ENCODE peak calls at places on chromosomes 11 and 22, in nine cellular contexts. V is IMR-90, G is cardiac muscle cell, R is mammary epithelial cell, W is testis, P is breast epithelium, C is Caco-2, F is stomach, I is pancreas. M is an unnamed sample. For H3K4me1 and H3K9me3, the result is how much of the 10 kb centered on the place peaks cover.

GRCh38 chr22:43136255-43136654 is 6.9 kb downstream of the MCAT start:
- DNase-seq in R (no peak), W (peak), F (peak), V (peak), I (no peak), P (no peak), C (peak), G (peak), M (no peak)

GRCh38 chr11:72334651-72335050 is 90.7 kb upstream of the PHOX2A start:
- DNase-seq in P (no peak), W (no peak), V (no peak), C (no peak), I (no peak), F (no peak), R (no peak), G (no peak), M (no peak)

GRCh38 chr22:26106412-26106811 is 62.9 kb upstream of the SEZ6L start:
- DNase-seq in F (no peak), P (no peak), V (no peak), R (no peak), W (no peak), G (no peak), C (no peak), I (no peak), M (no peak)

GRCh38 chr11:122128146-122128545 is 12.1 kb upstream of the BLID start:
- DNase-seq in W (no peak), I (no peak), F (no peak), C (no peak), R (no peak), P (no peak), V (no peak), G (no peak), M (no peak)

GRCh38 chr11:124582565-124582964 is 12.8 kb downstream of the OR8A1 start:
- DNase-seq in C (no peak), W (no peak), V (no peak), F (no peak), I (no peak), P (no peak), R (no peak), G (no peak), M (no peak)

GRCh38 chr11:114562166-114562916 is 2.7 kb upstream of the NXPE1 start:
- DNase-seq in W (no peak), G (peak), C (no peak), P (no peak), I (no peak), R (no peak), V (peak), F (no peak), M (peak)

GRCh38 chr11:126871792-126872191 is 128.8 kb downstream of the KIRREL3 start:
- DNase-seq in W (no peak), V (peak), G (no peak), C (no peak), I (no peak), R (no peak), P (no peak), F (no peak), M (peak)

GRCh38 chr11:120326228-120326627 is 1.1 kb downstream of the TLCD5 start:
- DNase-seq in G (peak), I (no peak), V (peak), R (no peak), F (no peak), C (no peak), P (no peak), W (no peak), M (no peak)

GRCh38 chr11:13487661-13488030 is 8.2 kb downstream of the PTH start:
- DNase-seq in I (peak), C (peak), R (no peak), V (peak), F (no peak), P (no peak), W (no peak), G (peak), M (peak)

GRCh38 chr22:26568207-26568706 is 21.7 kb downstream of the TPST2 start:
- DNase-seq in G (no peak), V (peak), W (no peak), R (peak), F (no peak), P (peak), I (no peak), C (peak), M (no peak)

GRCh38 chr11:24064309-24064903 is 432.4 kb upstream of the LUZP2 start:
- DNase-seq in G (no peak), I (no peak), R (no peak), C (no peak), P (no peak), V (no peak), F (no peak), W (no peak), M (no peak)

GRCh38 chr22:37427128-37427710 is at the start of gene ELFN2:
- DNase-seq in G (peak), W (no peak), F (peak), I (peak), C (peak), V (peak), R (no peak), P (no peak), M (no peak)

GRCh38 chr11:42170601-42171000 is 711.1 kb upstream of the LRRC4C start:
- DNase-seq in V (no peak), C (no peak), P (no peak), W (no peak), F (no peak), I (no peak), G (peak), R (no peak), M (no peak)

GRCh38 chr11:7869467-7869866 is 61.6 kb downstream of the OR10A6 start:
- DNase-seq in G (peak), V (no peak), W (no peak), P (no peak), C (no peak), I (no peak), F (no peak), R (peak), M (no peak)

GRCh38 chr11:109237636-109238035 is 184.4 kb upstream of the C11orf87 start:
- DNase-seq in R (no peak), C (no peak), W (no peak), F (no peak), P (no peak), I (no peak), G (no peak), V (no peak), M (no peak)

GRCh38 chr22:42695294-42695693 is 25.4 kb downstream of the A4GALT start:
- DNase-seq in W (no peak), I (no peak), G (no peak), R (no peak), P (no peak), C (no peak), F (no peak), V (no peak), M (no peak)

GRCh38 chr11:78038697-78039313 is 15.7 kb upstream of the KCTD14 start:
- DNase-seq in P (no peak), I (peak), C (no peak), W (no peak), F (peak), R (no peak), V (peak), G (peak), M (peak)

GRCh38 chr22:39814899-39815298 is 78.7 kb downstream of the ENTHD1 start:
- DNase-seq in W (no peak), V (peak), P (no peak), R (peak), F (no peak), C (no peak), G (peak), I (no peak), M (no peak)

GRCh38 chr11:63762662-63763505 is 5.7 kb downstream of the ZFTA start:
- DNase-seq in G (peak), I (peak), C (no peak), F (peak), R (no peak), P (no peak), V (no peak), W (no peak), M (peak)

GRCh38 chr11:103676413-103676812 is 360.0 kb upstream of the DDI1 start:
- DNase-seq in W (no peak), V (no peak), R (no peak), G (peak), I (no peak), C (no peak), P (no peak), F (no peak), M (no peak)

GRCh38 chr11:15775051-15775541 is 581.2 kb downstream of the SOX6 start:
- DNase-seq in R (no peak), C (no peak), I (no peak), P (no peak), V (peak), W (no peak), F (no peak), G (peak), M (no peak)

GRCh38 chr22:25782831-25783230 is 40.8 kb downstream of the MYO18B start:
- DNase-seq in R (no peak), G (no peak), V (no peak), C (no peak), F (no peak), I (no peak), W (no peak), P (no peak), M (no peak)

GRCh38 chr11:133833899-133834296 is 11.4 kb downstream of the SPATA19 start:
- DNase-seq in C (no peak), I (no peak), G (no peak), P (peak), V (no peak), W (no peak), F (no peak), R (no peak), M (no peak)

GRCh38 chr11:22920939-22921565 is 60.8 kb upstream of the CCDC179 start:
- DNase-seq in V (peak), I (peak), P (no peak), W (peak), C (peak), F (no peak), G (peak), R (peak), M (peak)

GRCh38 chr11:92453055-92453454 is 228.4 kb downstream of the FAT3 start:
- DNase-seq in W (no peak), I (no peak), P (no peak), F (no peak), V (peak), G (peak), R (peak), C (no peak), M (no peak)

GRCh38 chr11:14007566-14007965 is 45.0 kb downstream of the SPON1 start:
- DNase-seq in R (no peak), P (no peak), V (no peak), F (no peak), G (no peak), C (no peak), W (no peak), I (no peak), M (no peak)

GRCh38 chr11:108817971-108818370 is 153.1 kb downstream of the DDX10 start:
- DNase-seq in W (no peak), C (no peak), I (peak), F (no peak), V (no peak), G (no peak), P (no peak), R (no peak), M (no peak)

GRCh38 chr11:11421509-11421908 is 68.5 kb upstream of the CSNK2A3 start:
- DNase-seq in I (no peak), P (no peak), C (no peak), V (no peak), R (no peak), F (no peak), G (no peak), W (no peak), M (no peak)

GRCh38 chr11:95764267-95764898 is 25.2 kb downstream of the FAM76B start:
- DNase-seq in F (no peak), V (peak), G (peak), I (no peak), C (peak), P (no peak), R (peak), W (no peak), M (peak)

GRCh38 chr11:32466279-32466915 is 31.1 kb upstream of the WT1 start:
- DNase-seq in I (no peak), F (peak), V (no peak), C (no peak), R (peak), G (peak), P (no peak), W (no peak), M (peak)

GRCh38 chr11:20388096-20389055 is 860 bp downstream of the PRMT3 start:
- DNase-seq in I (no peak), R (no peak), C (no peak), G (peak), W (no peak), F (no peak), P (no peak), V (no peak), M (peak)

GRCh38 chr22:39706406-39707150 is 136.0 kb downstream of the CACNA1I start:
- DNase-seq in R (no peak), W (no peak), V (no peak), P (no peak), I (no peak), C (no peak), G (no peak), F (no peak), M (no peak)

GRCh38 chr11:88174627-88175003 is 628 bp downstream of the RAB38 start:
- DNase-seq in R (peak), V (peak), C (no peak), I (peak), P (peak), G (peak), W (peak), F (peak), M (peak)

DNA sequence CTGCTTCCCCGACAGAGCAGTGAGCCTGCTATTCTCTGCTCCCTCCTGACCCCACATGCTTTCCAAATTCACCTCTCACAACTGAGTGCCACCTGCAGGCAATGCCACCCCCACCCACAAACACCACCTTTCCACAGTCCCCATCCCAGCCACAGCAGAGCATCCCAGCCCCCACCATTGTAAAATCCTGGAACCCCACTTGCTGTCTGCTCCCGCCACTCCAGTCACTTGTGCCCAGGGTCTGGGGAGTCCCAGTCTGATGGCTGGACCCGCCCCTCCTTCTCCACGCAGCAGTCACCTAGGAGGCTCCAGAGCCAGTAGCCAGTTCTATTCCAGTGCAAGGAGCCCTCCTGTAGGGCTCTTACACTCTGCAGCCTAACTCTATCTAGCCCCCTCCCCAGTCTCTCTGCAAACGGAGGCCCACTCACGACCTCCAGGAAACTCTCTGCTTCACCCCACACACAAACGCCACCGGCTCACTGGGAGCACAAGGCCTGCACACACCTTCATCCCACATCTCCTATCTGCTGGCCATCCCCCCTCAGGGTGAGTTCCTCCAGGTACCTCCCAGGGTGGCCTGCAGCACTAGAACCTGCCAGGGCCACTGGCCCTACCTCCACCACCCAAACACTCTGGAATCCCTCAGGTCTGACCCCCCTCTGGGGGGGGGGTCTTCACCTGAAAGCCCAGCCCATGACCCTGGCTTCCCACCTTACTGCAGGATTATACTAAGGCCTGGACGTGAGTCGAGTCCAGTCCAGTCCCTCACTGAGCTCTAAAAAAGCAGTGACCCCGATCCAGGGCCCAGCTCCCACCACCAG is 1.4 kb downstream of the GNB1L start:
- DNase-seq in I (no peak), G (no peak), F (no peak), W (no peak), R (no peak), C (no peak), P (no peak), V (no peak), M (no peak)
- H3K4me1 ChIP-seq in I (under half), G (under half), F (half or more), W (under half), R (half or more), C (half or more), P (under half), V (under half), M (under half)

GRCh38 chr22:47287516-47287915 is 525.1 kb downstream of the TBC1D22A start:
- DNase-seq in C (no peak), F (no peak), V (no peak), R (no peak), I (peak), G (no peak), W (no peak), P (no peak), M (no peak)
- H3K9me3 ChIP-seq in C (under half), F (under half), V (under half), R (under half), I (under half), G (under half), W (under half), P (under half), M (under half)

GRCh38 chr11:34155759-34156062 is 50.3 kb downstream of the NAT10 start:
- DNase-seq in G (no peak), V (no peak), P (no peak), I (no peak), W (no peak), F (no peak), C (no peak), R (no peak), M (no peak)
- H3K4me1 ChIP-seq in G (under half), V (under half), P (under half), I (under half), W (under half), F (under half), C (under half), R (under half), M (under half)

GRCh38 chr11:69136471-69136870 is 19.3 kb upstream of the SMIM38 start:
- DNase-seq in G (no peak), I (no peak), W (no peak), R (no peak), P (no peak), V (no peak), F (no peak), C (no peak), M (no peak)
- H3K9me3 ChIP-seq in G (under half), I (under half), W (under half), R (under half), P (under half), V (under half), F (under half), C (under half), M (under half)

GRCh38 chr22:20272700-20273099 is 4.6 kb upstream of the RTN4R start:
- DNase-seq in F (no peak), P (no peak), G (no peak), I (no peak), R (no peak), V (no peak), W (no peak), C (no peak), M (no peak)
- H3K4me1 ChIP-seq in F (under half), P (under half), G (under half), I (under half), R (under half), V (under half), W (under half), C (under half), M (under half)

DNA sequence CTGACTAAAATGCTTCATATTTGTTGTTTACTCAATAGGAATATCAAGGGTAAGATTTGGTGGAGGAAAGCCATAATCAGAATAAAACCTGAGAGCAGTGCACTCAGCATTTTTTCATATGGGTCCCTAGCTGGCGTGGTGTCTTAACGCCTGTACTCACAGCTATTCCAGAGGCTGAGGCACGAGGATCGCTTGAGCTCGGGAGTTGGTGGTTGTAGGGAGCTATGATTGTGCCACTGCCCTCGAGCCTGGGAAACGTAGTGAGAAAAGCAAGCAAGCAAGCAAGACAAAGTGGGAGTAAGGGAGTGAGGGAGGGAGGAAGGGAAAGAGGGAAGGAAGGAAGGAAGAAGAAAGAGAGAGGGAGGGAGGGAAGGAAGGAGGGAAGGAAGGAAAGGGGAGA is 242.5 kb downstream of the OR4C45 start:
- DNase-seq in G (no peak), P (no peak), C (no peak), I (no peak), W (no peak), R (no peak), F (no peak), V (no peak), M (no peak)
- H3K9me3 ChIP-seq in G (under half), P (under half), C (under half), I (under half), W (under half), R (under half), F (under half), V (under half), M (under half)

DNA sequence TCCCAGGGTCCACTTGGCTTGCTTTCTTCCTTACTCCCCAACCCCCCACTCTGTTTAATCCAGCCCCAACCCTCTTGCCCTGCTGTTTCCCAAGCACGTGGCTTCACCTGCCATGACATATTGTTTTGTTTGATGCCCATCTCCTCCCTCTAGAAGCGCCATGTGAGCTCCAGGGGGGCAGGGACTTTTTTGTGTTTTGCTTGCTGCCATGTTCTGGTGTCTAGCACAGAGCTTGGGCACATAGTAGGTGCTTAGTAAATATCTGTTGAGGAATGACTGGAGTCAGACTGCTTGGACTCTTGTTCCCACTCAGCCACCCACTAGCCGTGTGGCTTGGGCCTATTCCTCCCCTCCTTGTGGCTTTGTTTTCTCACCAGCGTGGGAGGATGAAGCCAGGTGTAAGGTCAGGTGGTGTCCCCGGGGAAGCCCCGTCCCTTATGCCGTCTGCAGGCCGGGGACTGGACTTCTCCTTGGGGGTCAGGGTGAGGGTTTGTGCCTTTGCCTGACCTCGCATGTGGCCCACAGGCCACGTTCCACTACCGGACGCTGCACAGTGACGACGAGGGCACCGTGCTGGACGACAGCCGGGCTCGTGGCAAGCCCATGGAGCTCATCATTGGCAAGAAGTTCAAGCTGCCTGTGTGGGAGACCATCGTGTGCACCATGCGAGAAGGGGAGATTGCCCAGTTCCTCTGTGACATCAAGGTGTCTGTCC is 3.8 kb downstream of the AIP start:
- DNase-seq in I (no peak), R (no peak), C (no peak), F (no peak), P (no peak), G (no peak), V (no peak), W (no peak), M (no peak)
- H3K4me1 ChIP-seq in I (under half), R (under half), C (under half), F (under half), P (under half), G (under half), V (under half), W (under half), M (under half)

DNA sequence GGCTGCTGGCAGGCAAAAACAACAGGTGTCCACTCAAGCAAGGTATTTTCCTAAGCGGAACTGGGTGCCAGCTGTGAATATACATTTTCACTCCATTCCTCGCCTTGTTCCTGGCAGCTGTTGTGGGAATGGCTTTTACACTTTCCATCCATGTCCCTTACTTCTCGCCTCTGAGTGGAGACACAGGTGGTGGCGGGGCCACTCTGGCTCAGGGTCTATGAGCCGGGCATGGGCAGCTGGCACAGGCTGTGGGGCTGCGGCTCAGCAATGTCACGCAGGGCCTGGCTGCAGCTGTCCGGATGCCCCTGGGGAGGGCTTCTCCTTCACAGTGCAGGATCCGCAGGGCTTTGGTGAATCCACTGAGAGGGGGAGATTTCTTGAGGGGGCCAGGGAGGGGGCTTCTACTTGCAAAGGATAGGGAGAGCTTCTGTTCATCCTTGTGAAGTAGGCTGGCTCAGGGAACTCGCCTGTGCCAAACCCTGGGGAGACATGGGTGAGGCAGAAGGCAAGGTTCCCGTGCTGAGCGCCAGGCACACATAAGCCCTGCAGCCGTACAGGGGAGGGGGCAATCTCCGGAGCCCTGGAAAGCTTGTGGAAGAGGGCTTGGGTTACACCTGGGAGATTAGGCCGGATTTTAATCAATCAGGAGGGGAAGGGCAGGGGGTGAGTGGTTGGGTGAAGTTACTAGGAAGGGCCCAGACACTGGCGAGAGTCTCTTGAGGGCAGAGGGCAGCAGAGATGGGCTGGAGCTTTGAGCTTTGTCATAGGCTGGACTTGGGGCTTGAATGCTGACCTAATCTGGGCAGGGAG is 45.7 kb downstream of the KCNQ1OT1 start:
- DNase-seq in G (no peak), I (no peak), F (no peak), P (no peak), W (no peak), R (no peak), V (no peak), C (no peak), M (no peak)
- H3K9me3 ChIP-seq in G (under half), I (under half), F (half or more), P (under half), W (under half), R (under half), V (half or more), C (half or more), M (under half)